ENCODE peak calls at places on chromosomes 2 and 18, in four cellular contexts. One of them, this sample, is unnamed.

GRCh38 chr2:10161206-10161931 is 38.8 kb downstream of the RRM2 start:
- DNase-seq in right atrium auricular region: no peak
- DNase-seq in WTC11: no peak
- DNase-seq in GOT3: no peak
- DNase-seq in this sample: no peak

GRCh38 chr2:61220768-61221167 is 58.8 kb downstream of the C2orf74 start:
- DNase-seq in right atrium auricular region: no peak
- DNase-seq in WTC11: no peak
- DNase-seq in GOT3: no peak
- DNase-seq in this sample: no peak

GRCh38 chr18:21241224-21242131 is 554 bp upstream of the GREB1L start:
- DNase-seq in right atrium auricular region: no peak
- DNase-seq in WTC11: peak; percentile 52
- DNase-seq in GOT3: no peak
- DNase-seq in this sample: no peak

GRCh38 chr2:120349125-120349921 is 3.4 kb downstream of the INHBB start:
- DNase-seq in right atrium auricular region: no peak
- DNase-seq in WTC11: no peak
- DNase-seq in GOT3: no peak
- DNase-seq in this sample: no peak

GRCh38 chr2:73203055-73203681 is 794 bp downstream of the NOTO start:
- DNase-seq in right atrium auricular region: no peak
- DNase-seq in WTC11: peak; percentile 31
- DNase-seq in GOT3: no peak
- DNase-seq in this sample: no peak

GRCh38 chr2:240460781-240461431 is 25.4 kb downstream of the GPC1 start:
- DNase-seq in right atrium auricular region: no peak
- DNase-seq in WTC11: peak; percentile 36
- DNase-seq in GOT3: no peak
- DNase-seq in this sample: no peak

GRCh38 chr2:127584047-127584446 is 48.6 kb downstream of the MYO7B start:
- DNase-seq in right atrium auricular region: peak; percentile 26
- DNase-seq in WTC11: no peak
- DNase-seq in GOT3: no peak
- DNase-seq in this sample: no peak

GRCh38 chr18:7629416-7629815 is 62.3 kb downstream of the PTPRM start:
- DNase-seq in right atrium auricular region: no peak
- DNase-seq in WTC11: no peak
- DNase-seq in GOT3: no peak
- DNase-seq in this sample: no peak

GRCh38 chr2:237917696-237918374 is 49.0 kb upstream of the UBE2F start:
- DNase-seq in right atrium auricular region: no peak
- DNase-seq in WTC11: no peak
- DNase-seq in GOT3: no peak
- DNase-seq in this sample: no peak

GRCh38 chr18:48932822-48933510 is 17.8 kb downstream of the SMAD7 start:
- DNase-seq in right atrium auricular region: no peak
- DNase-seq in WTC11: no peak
- DNase-seq in GOT3: no peak
- DNase-seq in this sample: no peak

GRCh38 chr2:20361903-20362302 is 11.3 kb upstream of the PUM2 start:
- DNase-seq in right atrium auricular region: no peak
- DNase-seq in WTC11: no peak
- DNase-seq in GOT3: no peak
- DNase-seq in this sample: no peak

GRCh38 chr18:33560686-33561370 is 17.2 kb upstream of the ASXL3 start:
- DNase-seq in right atrium auricular region: no peak
- DNase-seq in WTC11: no peak
- DNase-seq in GOT3: no peak
- DNase-seq in this sample: no peak

GRCh38 chr2:202299712-202300111 is 34.1 kb downstream of the NOP58 start:
- DNase-seq in right atrium auricular region: no peak
- DNase-seq in WTC11: no peak
- DNase-seq in GOT3: no peak
- DNase-seq in this sample: no peak

GRCh38 chr2:40103163-40103562 is 324.1 kb upstream of the THUMPD2 start:
- DNase-seq in right atrium auricular region: no peak
- DNase-seq in WTC11: no peak
- DNase-seq in GOT3: no peak
- DNase-seq in this sample: no peak

GRCh38 chr2:109582928-109583895 is 30.6 kb downstream of the SEPTIN10 start:
- DNase-seq in right atrium auricular region: no peak
- DNase-seq in WTC11: no peak
- DNase-seq in GOT3: no peak
- DNase-seq in this sample: no peak

This sample was measured in effector memory CD8-positive, alpha-beta T cell.